ENCODE peak calls at places on chromosome 12, in eight cellular contexts. L is NCI-H1417, R is GM20000, S is mammary epithelial cell, V is NCI-H774, X is NCI-H526, F is amniotic stem cell, T is foreskin fibroblast. A is an unnamed sample.

GRCh38 chr12:121711925-121712461 is 559 bp upstream of the TMEM120B start:
- DNase-seq in L (no peak), R (peak; percentile 47), S (no peak), V (no peak), X (peak; percentile 37), F (no peak), T (no peak), A (no peak)

GRCh38 chr12:33265900-33266299 is 173.7 kb downstream of the SYT10 start:
- DNase-seq in L (no peak), R (no peak), S (no peak), V (no peak), X (no peak), F (no peak), T (no peak), A (no peak)

GRCh38 chr12:59736786-59737185 is 141.0 kb downstream of the SLC16A7 start:
- DNase-seq in L (peak; percentile 26), R (no peak), S (peak; percentile 73), V (no peak), X (peak; percentile 6), F (peak; percentile 74), T (peak; percentile 92), A (no peak)

GRCh38 chr12:29899212-29899931 is 115.6 kb upstream of the TMTC1 start:
- DNase-seq in L (no peak), R (no peak), S (no peak), V (no peak), X (no peak), F (no peak), T (no peak), A (no peak)

GRCh38 chr12:49566361-49566760 is 1.6 kb downstream of the MCRS1 start:
- DNase-seq in L (no peak), R (no peak), S (no peak), V (no peak), X (no peak), F (no peak), T (no peak), A (no peak)

GRCh38 chr12:109737631-109738030 is 24.0 kb downstream of the FAM222A start:
- DNase-seq in L (no peak), R (no peak), S (no peak), V (no peak), X (peak; percentile 82), F (no peak), T (no peak), A (no peak)

GRCh38 chr12:4957781-4958180 is 48.1 kb downstream of the KCNA1 start:
- DNase-seq in L (no peak), R (no peak), S (no peak), V (no peak), X (no peak), F (no peak), T (no peak), A (no peak)

GRCh38 chr12:131375972-131376345 is 334.9 kb upstream of the SFSWAP start:
- DNase-seq in L (no peak), R (no peak), S (no peak), V (no peak), X (no peak), F (no peak), T (no peak), A (no peak)

A was measured in GM12878.